ENCODE peak calls at places on chromosomes 3 and 15, in seven cellular contexts. L is body of pancreas, M is lower lobe of right lung, Q is brain microvascular endothelial cell, N is PC-3, S is tibial artery, J is Panc1. Z is an unnamed sample.

GRCh38 chr3:197362086-197362485 is 63.7 kb upstream of the DLG1 start:
- DNase-seq in J (no peak), L (no peak), N (no peak), Q (no peak), S (no peak), M (no peak), Z (no peak)

GRCh38 chr15:69015591-69015990 is 1.1 kb downstream of the NOX5 start:
- DNase-seq in J (no peak), Q (no peak), M (no peak), L (no peak), S (no peak), N (no peak), Z (no peak)

GRCh38 chr15:31372635-31373091 is 46.0 kb downstream of the KLF13 start:
- DNase-seq in L (peak), N (peak), M (no peak), S (peak), Q (peak), J (no peak), Z (peak)

GRCh38 chr3:55423888-55424287 is 63.2 kb downstream of the WNT5A start:
- DNase-seq in S (no peak), N (no peak), Q (no peak), M (no peak), L (no peak), J (no peak), Z (no peak)

GRCh38 chr3:20310629-20311028 is 124.6 kb upstream of the SGO1 start:
- DNase-seq in J (no peak), M (no peak), N (no peak), Q (no peak), S (peak), L (peak), Z (no peak)

GRCh38 chr3:9676780-9677179 is 26.9 kb upstream of the CPNE9 start:
- DNase-seq in S (no peak), L (no peak), N (peak), Q (no peak), J (no peak), M (no peak), Z (no peak)

GRCh38 chr3:184780981-184781515 is 30.9 kb upstream of the VPS8 start:
- DNase-seq in M (no peak), J (no peak), L (no peak), Q (no peak), N (no peak), S (no peak), Z (no peak)

GRCh38 chr3:186847437-186847836 is 4.9 kb downstream of the ADIPOQ start:
- DNase-seq in N (no peak), J (no peak), Q (no peak), S (no peak), M (no peak), L (no peak), Z (no peak)

GRCh38 chr15:52196891-52197290 is 5.7 kb upstream of the GNB5 start:
- DNase-seq in S (no peak), M (no peak), Q (no peak), L (no peak), J (no peak), N (no peak), Z (no peak)

GRCh38 chr3:195040773-195041520 is 230.0 kb downstream of the XXYLT1 start:
- DNase-seq in N (peak), S (no peak), M (no peak), J (no peak), Q (no peak), L (peak), Z (no peak)

GRCh38 chr15:31262143-31262530 is 64.5 kb upstream of the KLF13 start:
- DNase-seq in J (no peak), L (no peak), S (peak), N (no peak), Q (no peak), M (no peak), Z (no peak)

GRCh38 chr3:197891-198491 is 1.4 kb downstream of the CHL1 start:
- DNase-seq in L (no peak), J (no peak), Q (no peak), N (no peak), S (no peak), M (peak), Z (no peak)

GRCh38 chr15:60070838-60071493 is 66.9 kb downstream of the FOXB1 start:
- DNase-seq in Q (peak), L (no peak), N (peak), M (no peak), J (peak), S (no peak), Z (peak)

GRCh38 chr15:70538278-70538677 is 225.1 kb downstream of the UACA start:
- DNase-seq in S (no peak), J (no peak), L (no peak), M (no peak), N (peak), Q (no peak), Z (no peak)

GRCh38 chr3:175421897-175422296 is 562.8 kb downstream of the NAALADL2 start:
- DNase-seq in Q (no peak), S (no peak), M (no peak), J (no peak), N (no peak), L (no peak), Z (no peak)

GRCh38 chr3:61924991-61925390 is 363.6 kb downstream of the PTPRG start:
- DNase-seq in Q (no peak), N (no peak), M (no peak), S (no peak), L (no peak), J (no peak), Z (no peak)

GRCh38 chr15:89303986-89304385 is 30.6 kb downstream of the POLG start:
- DNase-seq in L (no peak), J (no peak), M (no peak), Q (no peak), N (peak), S (no peak), Z (no peak)

GRCh38 chr15:52680041-52680391 is 828 bp upstream of the ATOSA start:
- DNase-seq in Q (peak), L (no peak), M (no peak), S (no peak), N (no peak), J (no peak), Z (no peak)

GRCh38 chr3:177141899-177142651 is 55.2 kb downstream of the TBL1XR1 start:
- DNase-seq in Q (no peak), S (no peak), M (no peak), J (no peak), N (no peak), L (no peak), Z (no peak)

GRCh38 chr15:35496585-35496984 is 49.4 kb downstream of the DPH6 start:
- DNase-seq in L (no peak), J (no peak), M (no peak), N (no peak), Q (no peak), S (no peak), Z (no peak)

GRCh38 chr3:115550285-115550741 is 73.0 kb upstream of the GAP43 start:
- DNase-seq in N (no peak), L (peak), Q (no peak), J (no peak), S (peak), M (no peak), Z (peak)

GRCh38 chr3:121552379-121552778 is 6.6 kb upstream of the POLQ start:
- DNase-seq in N (no peak), S (no peak), Q (no peak), M (no peak), J (no peak), L (no peak), Z (no peak)

GRCh38 chr3:164927728-164928127 is 150.6 kb downstream of the SI start:
- DNase-seq in S (no peak), J (no peak), Q (no peak), N (no peak), M (no peak), L (no peak), Z (no peak)

GRCh38 chr3:42665050-42665878 is 11.8 kb downstream of the ZBTB47 start:
- DNase-seq in M (no peak), J (no peak), L (no peak), S (no peak), Q (no peak), N (no peak), Z (no peak)

GRCh38 chr3:192847918-192848317 is 69.7 kb downstream of the MB21D2 start:
- DNase-seq in S (no peak), L (no peak), J (no peak), N (no peak), Q (no peak), M (no peak), Z (peak)

GRCh38 chr3:172915911-172916514 is 165.5 kb downstream of the ECT2 start:
- DNase-seq in Q (no peak), N (no peak), S (no peak), J (no peak), L (no peak), M (no peak), Z (no peak)

GRCh38 chr3:7489417-7489816 is 628.5 kb downstream of the GRM7 start:
- DNase-seq in N (no peak), S (no peak), Q (no peak), M (no peak), L (no peak), J (no peak), Z (no peak)

GRCh38 chr3:178519701-178520100 is 16.5 kb upstream of the KCNMB2 start:
- DNase-seq in J (no peak), Q (no peak), L (no peak), N (no peak), M (no peak), S (no peak), Z (no peak)

GRCh38 chr3:194817592-194818325 is 132.1 kb downstream of the FAM43A start:
- DNase-seq in M (no peak), J (no peak), N (no peak), S (no peak), L (no peak), Q (no peak), Z (no peak)

GRCh38 chr15:90916461-90916860 is 13.4 kb downstream of the MAN2A2 start:
- DNase-seq in M (peak), S (no peak), N (no peak), L (no peak), Q (no peak), J (no peak), Z (no peak)

GRCh38 chr15:61831505-61831921 is 228.7 kb downstream of the VPS13C start:
- DNase-seq in M (no peak), Q (no peak), J (no peak), S (no peak), L (no peak), N (no peak), Z (no peak)

GRCh38 chr3:122077293-122078234 is 22.4 kb downstream of the CD86 start:
- DNase-seq in M (no peak), Q (no peak), N (no peak), S (no peak), L (no peak), J (no peak), Z (no peak)

GRCh38 chr15:95922431-95922830 is 408.1 kb upstream of the NR2F2 start:
- DNase-seq in S (no peak), Q (no peak), L (peak), M (no peak), N (peak), J (peak), Z (no peak)
- TF ChIP-seq CTCF in S (no peak), Q (no peak), L (peak), M (no peak), N (peak), J (peak), Z (no peak)

GRCh38 chr3:187975571-187976360 is 178.2 kb upstream of the LPP start:
- DNase-seq in N (no peak), L (no peak), M (no peak), S (peak), Q (no peak), J (no peak), Z (no peak)
- H3K27ac ChIP-seq in N (no peak), L (no peak), M (no peak), S (no peak), Q (no peak), J (no peak), Z (no peak)

GRCh38 chr3:181773921-181774320 is 62.2 kb downstream of the SOX2 start:
- DNase-seq in Q (no peak), S (no peak), L (no peak), J (no peak), N (no peak), M (no peak), Z (no peak)
- H3K4me3 ChIP-seq in Q (no peak), S (no peak), L (no peak), J (no peak), N (no peak), M (no peak), Z (no peak)

GRCh38 chr3:127339943-127340861 is 52.4 kb upstream of the PRR20G start:
- DNase-seq in S (no peak), L (no peak), J (no peak), Q (no peak), M (no peak), N (no peak), Z (no peak)

GRCh38 chr3:127337911-127338531 is 50.2 kb upstream of the PRR20G start:
- DNase-seq in Q (no peak), J (no peak), M (no peak), S (no peak), L (no peak), N (no peak), Z (no peak)

GRCh38 chr3:127339016-127339415 is 51.2 kb upstream of the PRR20G start:
- DNase-seq in L (no peak), J (no peak), M (no peak), Q (no peak), N (no peak), S (no peak), Z (no peak)

GRCh38 chr3:127337001-127337400 is 49.2 kb upstream of the PRR20G start:
- DNase-seq in S (no peak), J (no peak), L (no peak), N (no peak), Q (no peak), M (no peak), Z (no peak)

DNA sequence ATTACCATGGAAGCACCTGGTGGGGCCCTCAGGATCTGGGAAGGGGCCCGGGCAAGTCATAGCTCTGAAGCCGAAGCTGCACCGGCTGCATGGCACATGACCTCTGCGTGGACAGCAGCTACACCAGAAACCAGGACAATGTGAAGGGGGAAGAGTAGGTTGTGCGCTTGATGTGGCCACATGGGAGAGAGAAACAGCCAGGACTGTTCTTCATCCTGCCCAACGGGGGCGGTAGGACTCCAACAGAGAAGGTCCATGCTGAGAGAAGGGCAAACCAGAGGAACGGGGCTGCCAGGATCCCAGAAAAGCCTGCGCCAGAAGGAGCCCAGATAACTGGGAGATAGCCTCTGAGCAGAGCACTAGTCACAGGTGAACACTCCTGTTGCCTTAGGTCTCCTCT is 54.9 kb upstream of the PRR20G start:
- DNase-seq in N (no peak), L (no peak), Q (no peak), M (no peak), J (no peak), S (no peak), Z (no peak)
- TF ChIP-seq CTCF in N (no peak), L (no peak), Q (no peak), M (no peak), J (peak), S (no peak), Z (peak)

GRCh38 chr15:41921167-41921566 is 27.3 kb upstream of the SPTBN5 start:
- DNase-seq in J (no peak), L (peak), Q (no peak), N (no peak), S (no peak), M (no peak), Z (no peak)
- H3K27ac ChIP-seq in J (peak), L (peak), Q (peak), N (no peak), S (peak), M (no peak), Z (no peak)

DNA sequence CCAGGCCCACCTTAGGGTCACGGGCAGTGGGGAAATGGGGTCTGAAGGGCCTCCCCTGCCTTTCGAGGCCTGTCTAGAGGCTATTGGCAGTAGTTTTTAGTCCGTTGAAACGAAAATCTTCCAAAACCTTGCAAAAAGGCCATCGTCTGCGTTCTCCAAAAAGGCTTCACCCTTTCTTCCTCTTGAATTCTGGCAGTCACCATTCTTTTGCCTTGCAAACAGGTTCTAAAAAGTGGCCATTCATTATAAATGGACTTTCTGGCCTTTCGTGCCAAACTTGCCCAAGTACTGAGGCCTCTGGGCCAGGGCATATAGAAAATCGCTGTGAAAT is 367 bp upstream of the TARS3 start:
- DNase-seq in Q (no peak), N (no peak), S (no peak), L (no peak), J (no peak), M (no peak), Z (no peak)
- H3K4me3 ChIP-seq in Q (peak), N (no peak), S (peak), L (no peak), J (peak), M (peak), Z (no peak)

DNA sequence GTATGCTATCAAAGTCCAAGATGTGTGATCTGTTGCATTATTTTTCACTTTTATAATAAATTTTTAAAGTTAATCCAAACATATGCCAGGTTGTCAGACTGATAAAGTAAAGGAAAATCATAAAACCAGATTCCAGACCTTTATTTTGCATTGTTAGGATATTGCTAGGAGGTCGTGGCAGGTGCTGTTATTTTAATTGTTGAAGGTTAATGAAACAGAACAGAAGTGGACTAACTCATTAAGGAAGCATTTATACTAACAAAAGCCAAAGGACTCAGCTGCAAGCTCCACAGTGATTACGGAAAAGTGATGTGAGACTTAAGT is 63.1 kb downstream of the DCLK3 start:
- DNase-seq in J (no peak), Q (no peak), S (no peak), M (no peak), N (no peak), L (no peak), Z (no peak)
- TF ChIP-seq CTCF in J (peak), Q (no peak), S (no peak), M (no peak), N (no peak), L (no peak), Z (no peak)

DNA sequence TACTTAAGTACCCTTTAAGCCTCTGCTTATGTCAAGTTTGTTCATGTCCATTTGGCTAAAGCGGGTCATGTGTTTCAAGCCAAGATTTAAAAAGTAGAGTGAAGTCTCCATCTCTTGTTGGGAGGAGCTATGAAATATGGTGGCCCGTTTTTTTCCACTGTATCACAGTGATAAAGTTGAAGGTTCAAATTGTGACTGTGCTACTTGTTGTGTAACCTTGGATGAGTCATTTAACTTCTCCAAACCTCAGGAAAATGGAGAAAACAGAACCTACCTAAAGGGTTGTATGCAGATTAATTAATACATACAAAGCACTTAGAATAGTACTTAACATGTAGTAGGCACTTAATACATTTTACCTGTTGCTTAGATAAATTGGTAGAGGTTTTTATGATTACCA is 43.4 kb downstream of the SNAPC5 start:
- DNase-seq in L (no peak), N (peak), S (no peak), M (no peak), Q (no peak), J (no peak), Z (no peak)
- H3K27ac ChIP-seq in L (no peak), N (no peak), S (no peak), M (no peak), Q (no peak), J (no peak), Z (no peak)

GRCh38 chr15:55739641-55740040 is 3.3 kb downstream of the PRTG start:
- DNase-seq in L (no peak), S (no peak), J (no peak), N (no peak), M (no peak), Q (no peak), Z (no peak)

GRCh38 chr15:55742498-55742926 is 440 bp downstream of the PRTG start:
- DNase-seq in L (peak), N (no peak), M (peak), Q (peak), J (no peak), S (no peak), Z (no peak)

GRCh38 chr15:55741592-55742497 is 1.1 kb downstream of the PRTG start:
- DNase-seq in M (no peak), N (peak), J (no peak), S (no peak), L (no peak), Q (peak), Z (no peak)

GRCh38 chr15:55740479-55740878 is 2.5 kb downstream of the PRTG start:
- DNase-seq in J (no peak), M (no peak), L (no peak), N (no peak), Q (no peak), S (no peak), Z (no peak)

GRCh38 chr15:55740981-55741591 is 1.9 kb downstream of the PRTG start:
- DNase-seq in L (no peak), J (no peak), S (no peak), N (no peak), M (no peak), Q (no peak), Z (no peak)
- H3K4me3 ChIP-seq in L (no peak), J (peak), S (no peak), N (peak), M (peak), Q (peak), Z (no peak)

Z was measured in AG04450.